ENCODE peak calls at places on chromosome 2, in six cellular contexts. Z, U, M, H, V and D are unnamed samples.

GRCh38 chr2:64857581-64858471 is 131.4 kb upstream of the SLC1A4 start:
- DNase-seq in U (peak), V (peak), H (no peak), Z (peak), M (peak), D (no peak)

GRCh38 chr2:234278556-234279286 is 218.2 kb downstream of the ARL4C start:
- DNase-seq in Z (no peak), U (no peak), M (no peak), H (no peak), V (no peak), D (no peak)

GRCh38 chr2:49715597-49715996 is 561.3 kb upstream of the FSHR start:
- DNase-seq in U (no peak), Z (no peak), M (no peak), H (no peak), V (no peak), D (no peak)

GRCh38 chr2:225400060-225400511 is 576 bp downstream of the NYAP2 start:
- DNase-seq in M (peak), H (no peak), Z (peak), U (peak), V (peak), D (no peak)

GRCh38 chr2:159194241-159194640 is 92.3 kb downstream of the WDSUB1 start:
- DNase-seq in M (no peak), V (no peak), H (no peak), Z (no peak), U (no peak), D (no peak)

GRCh38 chr2:164745012-164745797 is 96.4 kb downstream of the COBLL1 start:
- DNase-seq in U (no peak), V (peak), M (no peak), Z (no peak), H (no peak), D (no peak)

GRCh38 chr2:199100326-199101110 is 357.2 kb downstream of the SATB2 start:
- DNase-seq in M (no peak), V (no peak), U (peak), Z (no peak), H (peak), D (no peak)

GRCh38 chr2:238160206-238161129 is 1.7 kb downstream of the ERFE start:
- DNase-seq in Z (peak), M (no peak), U (peak), H (no peak), V (peak), D (no peak)

GRCh38 chr2:85684380-85684779 is 9.8 kb upstream of the GNLY start:
- DNase-seq in H (no peak), M (no peak), U (no peak), Z (no peak), V (no peak), D (peak)
- H3K4me3 ChIP-seq in H (no peak), M (no peak), U (no peak), Z (no peak), V (no peak), D (no peak)

GRCh38 chr2:222426836-222427130 is 2.4 kb downstream of the SGPP2 start:
- DNase-seq in V (no peak), M (no peak), H (no peak), U (no peak), Z (no peak), D (no peak)
- H3K4me3 ChIP-seq in V (no peak), M (no peak), H (no peak), U (no peak), Z (peak), D (no peak)

GRCh38 chr2:109613922-109614714 is at the start of the genes SEPTIN10 and SOWAHC:
- DNase-seq in Z (peak), H (peak), V (peak), U (peak), M (peak), D (peak)

GRCh38 chr2:109614715-109615636 is 812 bp downstream of the SOWAHC start:
- DNase-seq in H (no peak), Z (peak), U (no peak), M (no peak), V (peak), D (peak)

GRCh38 chr2:109609352-109610024 is 4.3 kb downstream of the SEPTIN10 start:
- DNase-seq in M (peak), V (peak), U (no peak), Z (peak), H (peak), D (no peak)

GRCh38 chr2:109612991-109613921 is 510 bp downstream of the SEPTIN10 start:
- DNase-seq in M (peak), H (no peak), U (peak), Z (peak), V (peak), D (peak)

DNA sequence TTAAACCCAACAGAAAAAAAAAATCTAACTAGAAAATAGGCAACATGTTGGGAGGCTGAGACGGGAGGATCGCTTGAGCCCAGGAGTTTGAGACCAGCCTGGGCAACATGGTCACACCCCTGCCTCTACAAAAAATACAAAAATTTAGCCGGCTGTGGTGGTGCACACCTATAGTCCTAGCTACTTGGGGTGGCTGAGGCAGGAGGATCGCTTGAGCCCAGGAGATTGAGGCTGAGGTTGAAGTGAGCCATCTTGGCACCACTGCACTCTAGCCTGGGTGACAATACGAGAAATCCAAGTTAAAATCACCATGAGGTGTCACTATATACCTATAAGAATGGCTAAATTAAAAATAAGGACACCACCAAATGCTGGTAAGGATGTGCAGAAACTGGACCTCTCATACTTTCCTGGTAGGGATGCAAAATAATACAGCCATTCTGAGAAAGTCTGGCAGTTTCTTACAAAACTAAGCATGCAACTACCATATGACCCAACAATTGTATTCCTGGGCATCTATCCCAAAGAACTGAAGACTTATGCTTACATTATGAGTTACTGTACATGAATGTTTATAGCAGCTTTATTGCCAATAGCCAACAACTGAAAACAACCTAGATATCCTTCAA is 2.2 kb downstream of the SEPTIN10 start:
- DNase-seq in U (peak), V (no peak), H (peak), M (peak), Z (peak), D (no peak)
- H3K4me3 ChIP-seq in U (peak), V (peak), H (peak), M (peak), Z (peak), D (no peak)

DNA sequence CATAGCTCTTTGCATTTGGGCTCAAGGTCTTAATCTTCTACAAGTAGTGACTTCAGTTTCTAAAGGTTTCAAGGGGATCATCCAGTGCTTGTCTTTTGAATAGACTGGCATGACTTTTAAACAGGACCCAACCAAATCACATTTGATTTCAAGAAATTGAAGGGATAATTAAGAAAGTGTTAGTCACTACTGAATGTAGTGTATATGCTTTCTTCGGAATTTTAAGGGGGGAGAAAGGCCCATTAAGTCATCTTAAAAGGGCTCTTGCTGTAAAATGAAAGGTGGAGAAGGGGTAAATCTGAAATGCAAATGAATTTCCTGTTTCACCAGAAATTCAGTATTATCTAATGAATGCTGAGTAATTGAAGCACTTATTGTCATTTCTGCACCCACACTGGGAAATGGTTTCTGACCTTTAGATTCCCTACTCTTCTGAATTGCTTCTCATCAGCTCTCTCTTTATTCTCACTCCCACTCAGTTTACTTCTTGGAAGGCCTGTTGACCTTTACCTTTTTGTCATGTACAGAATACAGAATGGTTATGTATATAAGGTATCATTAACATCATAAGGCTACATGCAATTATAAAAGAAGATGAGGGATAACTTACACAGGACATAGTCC is 241.4 kb downstream of the SLC8A1 start:
- DNase-seq in H (no peak), Z (no peak), U (no peak), M (no peak), V (no peak), D (no peak)
- H3K4me3 ChIP-seq in H (no peak), Z (no peak), U (no peak), M (no peak), V (no peak), D (no peak)

GRCh38 chr2:181657379-181657778 is 474 bp upstream of the CERKL start:
- DNase-seq in V (peak), H (no peak), M (no peak), Z (no peak), U (no peak), D (no peak)
- H3K4me3 ChIP-seq in V (peak), H (no peak), M (peak), Z (peak), U (peak), D (no peak)

GRCh38 chr2:170821631-170822291 is 5.1 kb downstream of the GAD1 start:
- DNase-seq in M (no peak), U (no peak), V (peak), H (no peak), Z (no peak), D (peak)

GRCh38 chr2:170820647-170821630 is 4.3 kb downstream of the GAD1 start:
- DNase-seq in H (no peak), Z (no peak), V (peak), M (no peak), U (no peak), D (no peak)

GRCh38 chr2:170822885-170823799 is 6.5 kb downstream of the GAD1 start:
- DNase-seq in V (peak), U (no peak), H (no peak), M (no peak), Z (no peak), D (no peak)

GRCh38 chr2:170823800-170824153 is 7.1 kb downstream of the GAD1 start:
- DNase-seq in Z (no peak), H (no peak), V (peak), M (no peak), U (no peak), D (no peak)

GRCh38 chr2:170822292-170822884 is 5.7 kb downstream of the GAD1 start:
- DNase-seq in H (no peak), Z (no peak), U (no peak), V (peak), M (no peak), D (no peak)
- H3K4me3 ChIP-seq in H (no peak), Z (no peak), U (no peak), V (no peak), M (no peak), D (no peak)

DNA sequence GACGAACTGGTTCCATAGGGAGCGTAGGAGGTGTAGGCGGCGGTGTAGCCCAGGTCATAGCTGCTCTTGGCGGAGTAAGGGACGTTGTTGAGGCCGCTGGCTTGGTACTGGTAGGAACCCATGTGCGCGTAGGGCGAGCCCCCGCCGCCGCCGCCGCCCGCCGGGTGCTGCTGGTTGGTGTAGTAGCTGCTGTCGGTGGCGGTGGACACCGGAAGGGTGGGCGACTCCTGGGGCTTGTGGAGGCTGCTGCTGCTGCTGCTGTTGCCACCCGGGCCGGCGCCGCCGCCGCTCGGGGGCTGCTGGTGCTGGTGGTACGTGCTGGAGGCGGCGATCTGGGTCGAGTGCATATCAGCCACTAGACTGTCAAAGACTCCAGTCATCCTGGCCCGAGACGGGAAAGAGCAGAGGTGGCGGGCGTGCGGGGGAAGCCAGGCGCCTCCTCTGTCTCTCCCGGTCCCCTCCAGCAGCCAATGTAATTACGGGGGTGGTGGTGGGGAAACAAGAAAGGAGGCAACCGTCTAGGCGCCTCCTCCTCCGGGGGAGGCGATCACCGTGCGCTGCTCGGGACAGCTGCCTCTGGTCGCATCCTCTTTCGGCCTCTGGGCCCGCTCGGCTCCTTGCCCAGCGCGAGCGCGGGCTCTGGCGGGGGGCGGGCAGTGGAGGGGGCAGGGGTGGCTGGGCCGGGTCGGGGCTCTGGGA is 392 bp downstream of the DLX2 start:
- DNase-seq in V (peak), H (no peak), U (no peak), M (no peak), Z (no peak), D (peak)
- H3K4me3 ChIP-seq in V (peak), H (peak), U (peak), M (peak), Z (peak), D (peak)

GRCh38 chr2:143762176-143762928 is 633.1 kb downstream of the ARHGAP15 start:
- DNase-seq in M (no peak), H (no peak), V (no peak), Z (no peak), U (no peak), D (no peak)
- H3K4me3 ChIP-seq in M (no peak), H (no peak), V (no peak), Z (no peak), U (no peak), D (no peak)